ENCODE peak calls at places on chromosomes 6 and 20, in four cellular contexts. H, X, I and W are unnamed samples.

GRCh38 chr6:4714961-4715501 is 61.2 kb upstream of the CDYL start:
- DNase-seq in H (no peak), X (no peak), I (no peak), W (no peak)

GRCh38 chr6:20350215-20350614 is 51.5 kb upstream of the E2F3 start:
- DNase-seq in H (no peak), X (no peak), I (no peak), W (no peak)

GRCh38 chr6:3871511-3871910 is 22.3 kb downstream of the FAM50B start:
- DNase-seq in H (no peak), X (no peak), I (no peak), W (no peak)

GRCh38 chr20:61684583-61685235 is 381.0 kb downstream of the TAF4 start:
- DNase-seq in H (no peak), X (no peak), I (no peak), W (no peak)

GRCh38 chr6:159608961-159609673 is 83.9 kb downstream of the SOD2 start:
- DNase-seq in H (no peak), X (no peak), I (no peak), W (peak; percentile 5)

GRCh38 chr6:92132446-92132845 is 1286.9 kb downstream of the EPHA7 start:
- DNase-seq in H (no peak), X (no peak), I (no peak), W (no peak)

GRCh38 chr6:160952633-160953281 is 38.8 kb upstream of the MAP3K4 start:
- DNase-seq in H (no peak), X (peak; percentile 13), I (no peak), W (no peak)

GRCh38 chr6:159249752-159250151 is 80.6 kb downstream of the FNDC1 start:
- DNase-seq in H (no peak), X (no peak), I (no peak), W (no peak)

GRCh38 chr6:107784669-107785068 is 39.4 kb downstream of the SCML4 start:
- DNase-seq in H (no peak), X (peak; percentile 10), I (no peak), W (peak; percentile 91)

GRCh38 chr6:32179746-32180405 is 1.7 kb downstream of the RNF5 start:
- DNase-seq in H (no peak), X (no peak), I (no peak), W (no peak)

GRCh38 chr20:53337419-53338101 is 256.1 kb downstream of the ZNF217 start:
- DNase-seq in H (no peak), X (no peak), I (no peak), W (no peak)

GRCh38 chr6:15359335-15359862 is 113.5 kb downstream of the JARID2 start:
- DNase-seq in H (no peak), X (no peak), I (no peak), W (no peak)

GRCh38 chr6:40753939-40754448 is 166.8 kb upstream of the LRFN2 start:
- DNase-seq in H (no peak), X (no peak), I (no peak), W (no peak)

GRCh38 chr20:32006841-32007786 is 3.1 kb upstream of the CCM2L start:
- DNase-seq in H (no peak), X (no peak), I (no peak), W (no peak)

GRCh38 chr6:137870286-137870685 is 3.2 kb downstream of the TNFAIP3 start:
- DNase-seq in H (no peak), X (no peak), I (no peak), W (no peak)

GRCh38 chr6:137871299-137871698 is 4.2 kb downstream of the TNFAIP3 start:
- DNase-seq in H (no peak), X (no peak), I (no peak), W (no peak)

GRCh38 chr6:137870744-137871247 is 3.7 kb downstream of the TNFAIP3 start:
- DNase-seq in H (no peak), X (no peak), I (no peak), W (no peak)

GRCh38 chr6:137868721-137869631 is 1.9 kb downstream of the TNFAIP3 start:
- DNase-seq in H (no peak), X (no peak), I (no peak), W (no peak)

DNA sequence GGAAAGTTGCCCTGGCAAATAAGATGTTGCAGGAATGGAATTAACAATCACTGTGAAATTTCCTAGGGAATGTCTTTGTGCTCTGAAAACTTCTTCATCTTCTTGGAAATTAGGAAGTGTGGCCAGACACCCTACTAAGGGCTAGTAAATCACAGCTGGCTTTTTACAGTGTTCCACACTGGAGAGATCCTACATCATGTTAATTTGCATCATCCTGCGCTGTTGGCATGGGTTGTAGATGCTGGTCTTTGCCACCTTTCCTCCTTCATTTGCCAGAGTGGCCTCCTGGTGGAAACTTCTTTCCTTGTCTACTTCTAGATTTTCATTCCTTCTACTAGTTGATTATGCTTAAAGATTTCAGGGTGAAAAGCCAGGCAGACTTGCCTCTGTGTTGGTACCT is 2.7 kb downstream of the TNFAIP3 start:
- DNase-seq in H (no peak), X (no peak), I (no peak), W (no peak)
- H3K4me3 ChIP-seq in H (peak overlapping the region; percentile 92), X (no peak overlapping the region), I (peak overlapping the region; percentile 17), W (no peak overlapping the region)

GRCh38 chr6:10383312-10384063 is 31.4 kb downstream of the TFAP2A start:
- DNase-seq in H (no peak), X (no peak), I (no peak), W (peak; percentile 86)

GRCh38 chr6:10384064-10384317 is 30.9 kb downstream of the TFAP2A start:
- DNase-seq in H (no peak), X (no peak), I (no peak), W (no peak)

GRCh38 chr6:10385512-10386132 is 29.3 kb downstream of the TFAP2A start:
- DNase-seq in H (no peak), X (no peak), I (no peak), W (no peak)

GRCh38 chr6:10384719-10385511 is 30.0 kb downstream of the TFAP2A start:
- DNase-seq in H (no peak), X (no peak), I (no peak), W (no peak)

GRCh38 chr6:10384333-10384718 is 30.5 kb downstream of the TFAP2A start:
- DNase-seq in H (no peak), X (no peak), I (no peak), W (no peak)
- H3K27me3 ChIP-seq in H (peaks cover 94% of the 10 kb centered on the region), X (peaks cover 92% of the 10 kb centered on the region), I (peaks cover 98% of the 10 kb centered on the region), W (no peaks in the 10 kb centered on the region)

GRCh38 chr6:304833-305370 is 12.6 kb downstream of the DUSP22 start:
- DNase-seq in H (no peak), X (no peak), I (no peak), W (no peak)
- H3K4me3 ChIP-seq in H (no peak overlapping the region), X (no peak overlapping the region), I (no peak overlapping the region), W (no peak overlapping the region)

GRCh38 chr20:46282669-46283068 is 25.6 kb downstream of the CDH22 start:
- DNase-seq in H (no peak), X (no peak), I (no peak), W (no peak)
- H3K27me3 ChIP-seq in H (peaks cover 54% of the 10 kb centered on the region), X (peaks cover 17% of the 10 kb centered on the region), I (peaks cover 87% of the 10 kb centered on the region), W (peaks cover 65% of the 10 kb centered on the region)

DNA sequence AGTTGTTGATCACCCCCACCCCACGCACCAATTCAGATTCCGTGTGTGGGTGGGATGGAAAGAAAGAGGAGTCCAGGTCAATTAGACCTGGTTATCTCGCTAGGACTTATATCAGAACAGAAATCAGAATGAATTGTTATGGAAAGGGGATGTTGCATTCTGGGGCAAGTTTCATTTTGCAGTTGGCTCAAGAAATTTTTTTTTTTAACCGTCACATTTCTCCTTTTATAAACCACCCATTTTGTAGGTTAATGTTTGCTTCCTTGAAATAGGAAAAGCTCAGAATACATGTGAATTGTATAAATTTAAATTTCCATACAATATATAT is 46.9 kb upstream of the SUPT3H start:
- DNase-seq in H (no peak), X (no peak), I (no peak), W (no peak)
- H3K4me3 ChIP-seq in H (peak overlapping the region; percentile 60), X (no peak overlapping the region), I (peak overlapping the region; percentile 72), W (no peak overlapping the region)

DNA sequence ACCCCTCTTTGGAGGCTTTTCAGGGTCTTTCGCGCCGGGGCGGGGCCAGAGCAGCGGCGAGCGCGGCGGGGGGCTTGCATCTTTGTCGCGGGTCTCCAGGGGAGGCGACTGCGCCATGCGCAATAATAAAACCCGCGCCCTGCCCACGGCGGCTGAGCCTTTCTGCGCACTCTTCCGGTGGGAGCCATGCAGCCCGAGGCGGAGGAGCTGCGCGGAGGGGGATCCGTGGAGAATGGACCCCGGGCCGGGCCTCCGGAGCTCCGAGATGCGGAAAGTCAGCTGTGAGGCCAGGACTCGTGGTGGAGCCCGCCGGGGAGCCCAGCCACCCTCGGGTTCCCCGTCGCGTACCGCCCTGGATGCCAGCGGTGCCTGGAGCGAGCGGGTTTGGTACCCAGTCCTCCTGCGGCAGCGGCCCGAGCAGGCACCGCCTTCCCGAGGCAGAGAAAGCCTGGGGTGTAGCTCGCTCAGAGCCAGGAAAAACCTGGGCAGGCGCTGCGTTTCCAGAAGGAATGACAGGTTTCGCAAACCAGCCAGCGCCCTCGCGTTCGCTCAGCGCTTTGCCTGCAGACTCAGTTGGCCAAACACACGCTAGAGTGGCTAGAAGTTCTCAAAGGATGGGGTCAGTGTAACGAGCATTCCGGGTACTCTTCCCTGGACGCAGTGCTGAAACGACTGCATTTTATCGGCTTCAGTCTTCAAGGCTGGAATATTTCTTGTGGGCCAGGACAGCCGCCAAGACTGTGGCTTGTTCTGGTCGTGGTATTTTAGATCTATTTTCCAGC is 1.3 kb downstream of the AKAP12 start:
- DNase-seq in H (no peak), X (no peak), I (peak; percentile 54), W (peak; percentile 53)
- H3K27me3 ChIP-seq in H (peaks cover 26% of the 10 kb centered on the region), X (peaks cover 16% of the 10 kb centered on the region), I (no peaks in the 10 kb centered on the region), W (peaks cover 6% of the 10 kb centered on the region)